ENCODE peak calls at places on chromosome 11, in seven cellular contexts. N is brain microvascular endothelial cell, O is BJ, X is cardiac fibroblast, D is upper lobe of right lung, E is cardiac muscle cell, S is BE2C. T is an unnamed sample.

GRCh38 chr11:36149538-36150242 is 139.5 kb downstream of the COMMD9 start:
- DNase-seq in N (peak; percentile 99), O (peak; percentile 88), X (peak; percentile 97), D (no peak), E (peak; percentile 97), S (peak; percentile 37), T (no peak)

GRCh38 chr11:65879622-65880021 is at the start of gene CTSW:
- DNase-seq in N (no peak), O (no peak), X (no peak), D (no peak), E (no peak), S (no peak), T (no peak)

GRCh38 chr11:45936655-45937054 is 14.2 kb downstream of the LARGE2 start:
- DNase-seq in N (no peak), O (no peak), X (no peak), D (no peak), E (no peak), S (no peak), T (no peak)

GRCh38 chr11:92781151-92781550 is 188.3 kb upstream of the MTNR1B start:
- DNase-seq in N (no peak), O (no peak), X (no peak), D (no peak), E (no peak), S (no peak), T (no peak)

GRCh38 chr11:61855939-61856730 is 28.0 kb downstream of the FADS2 start:
- DNase-seq in N (no peak), O (no peak), X (no peak), D (no peak), E (no peak), S (peak; percentile 60), T (no peak)

GRCh38 chr11:75562048-75562835 is at the start of gene SERPINH1:
- DNase-seq in N (peak; percentile 84), O (no peak), X (peak; percentile 96), D (peak; percentile 93), E (peak; percentile 94), S (peak; percentile 85), T (peak; percentile 55)

GRCh38 chr11:108926522-108927380 is 261.9 kb downstream of the DDX10 start:
- DNase-seq in N (no peak), O (no peak), X (no peak), D (no peak), E (no peak), S (no peak), T (no peak)

GRCh38 chr11:42552786-42553185 is 759.0 kb upstream of the API5 start:
- DNase-seq in N (no peak), O (no peak), X (peak; percentile 14), D (no peak), E (peak; percentile 51), S (no peak), T (no peak)

GRCh38 chr11:24196733-24197132 is 300.1 kb upstream of the LUZP2 start:
- DNase-seq in N (no peak), O (no peak), X (no peak), D (no peak), E (no peak), S (no peak), T (no peak)

DNA sequence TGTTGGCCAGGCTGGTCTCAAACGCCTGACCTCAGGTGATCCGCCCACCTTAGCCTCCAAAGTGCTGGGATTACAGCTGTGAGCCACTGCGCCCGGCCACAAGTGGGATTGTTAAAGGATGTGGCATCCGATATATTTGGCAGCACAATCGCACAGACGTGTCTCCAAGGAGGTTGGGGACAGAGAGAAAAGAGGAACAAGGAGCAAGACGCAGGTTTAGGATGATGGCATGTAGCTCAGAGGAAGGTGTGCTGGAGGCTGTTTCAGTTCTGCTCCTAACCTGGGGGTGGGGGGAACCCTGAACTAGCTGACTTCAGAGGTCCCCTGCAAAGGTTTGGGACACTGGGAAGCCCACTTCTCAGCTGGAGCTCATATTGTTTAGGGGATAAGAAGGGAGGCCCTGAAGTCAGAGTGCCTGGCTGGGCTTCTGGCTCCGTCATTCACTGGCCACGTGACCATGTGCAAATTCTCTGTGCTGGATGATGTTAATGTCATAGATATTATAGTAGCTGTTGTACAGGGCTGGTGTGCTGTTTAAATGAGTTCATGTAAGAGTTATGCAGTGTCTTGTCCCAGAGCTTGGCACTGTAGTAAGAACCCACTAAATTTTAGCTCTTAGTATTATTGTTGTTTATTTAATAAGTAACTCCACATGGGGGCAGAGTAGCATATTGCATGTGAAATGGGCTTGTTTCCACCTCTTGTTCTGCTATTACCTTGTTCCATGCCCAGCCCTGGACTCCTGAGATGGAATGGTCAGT is 129.7 kb downstream of the ST3GAL4 start:
- DNase-seq in N (peak; percentile 2), O (no peak), X (peak; percentile 39), D (peak; percentile 13), E (peak; percentile 28), S (no peak), T (no peak)
- TF ChIP-seq CTCF in N (no peak), O (peak; percentile 19), X (no peak), D (no peak), E (peak; percentile 22), S (peak; percentile 51), T (no peak)

DNA sequence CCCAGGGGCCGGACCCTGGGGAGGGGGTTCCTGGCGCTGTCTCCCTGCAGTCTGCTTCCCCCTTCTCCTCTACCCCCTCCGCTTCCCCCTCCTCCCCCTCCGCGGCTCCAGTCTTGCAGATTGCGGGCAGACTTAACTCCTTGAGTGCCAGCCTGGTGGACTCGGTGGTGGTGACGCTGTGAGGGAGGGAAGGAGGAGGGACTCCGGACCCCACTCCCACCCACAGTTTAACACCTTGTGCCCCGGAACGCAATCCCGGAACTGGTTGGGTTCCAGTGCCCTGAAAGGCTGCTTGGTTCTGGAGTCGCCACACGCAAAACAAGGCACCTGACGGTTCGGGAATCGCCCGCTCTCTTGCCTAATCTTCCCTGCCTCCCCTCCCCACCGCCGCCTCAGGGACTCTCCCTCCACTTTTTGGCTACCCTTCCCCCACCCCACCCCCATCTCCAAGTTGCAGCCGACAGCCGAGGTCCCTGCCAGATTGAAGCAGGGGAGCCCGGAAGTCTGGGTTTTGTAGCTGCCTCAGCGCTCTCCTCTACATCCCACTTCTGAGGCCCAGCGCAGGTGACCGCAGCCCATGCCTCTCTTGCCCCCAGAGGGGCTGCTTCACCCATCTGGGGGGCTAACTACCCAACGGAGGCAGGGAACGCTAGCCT is 3.9 kb upstream of the BCL9L start:
- DNase-seq in N (peak; percentile 75), O (no peak), X (peak; percentile 89), D (peak; percentile 92), E (peak; percentile 94), S (peak; percentile 89), T (peak; percentile 73)
- TF ChIP-seq CTCF in N (no peak), O (no peak), X (no peak), D (no peak), E (no peak), S (no peak), T (no peak)

GRCh38 chr11:100841711-100842407 is 154.8 kb downstream of the ARHGAP42 start:
- DNase-seq in N (no peak), O (no peak), X (no peak), D (no peak), E (no peak), S (no peak), T (no peak)
- TF ChIP-seq CTCF in N (no peak), O (no peak), X (no peak), D (no peak), E (no peak), S (no peak), T (no peak)

DNA sequence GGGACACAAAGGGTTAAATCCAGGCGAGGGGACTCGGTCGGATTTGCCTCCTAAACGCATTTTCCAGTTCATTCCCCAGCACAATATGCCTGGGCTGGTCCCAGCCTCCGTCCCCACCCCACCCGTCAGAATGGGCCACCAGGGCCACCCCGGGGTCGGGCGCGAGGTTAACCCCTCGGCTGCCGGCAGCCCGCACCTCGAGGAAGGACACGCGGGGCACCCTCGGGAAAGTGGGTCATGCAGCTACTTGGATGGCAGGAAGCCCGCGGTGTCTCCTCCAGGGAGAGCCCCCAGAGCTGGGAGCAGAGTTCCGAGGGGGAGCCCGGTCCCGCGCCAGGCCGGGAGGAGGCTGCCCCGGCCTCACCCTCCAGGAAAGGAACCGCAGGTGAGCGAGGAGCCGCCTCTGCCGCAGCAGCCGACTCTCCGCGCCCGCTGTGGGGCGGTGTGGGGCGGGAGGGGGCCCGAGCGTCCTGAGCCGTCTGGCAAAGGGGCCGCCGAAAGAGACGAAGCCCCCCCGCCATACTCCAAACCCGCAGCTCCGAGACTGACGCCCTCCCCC is 1.4 kb downstream of the NECTIN1 start:
- DNase-seq in N (no peak), O (no peak), X (peak; percentile 10), D (peak; percentile 72), E (no peak), S (no peak), T (peak; percentile 30)
- TF ChIP-seq CTCF in N (peak; percentile 34), O (peak; percentile 44), X (peak; percentile 9), D (peak; percentile 27), E (peak; percentile 18), S (peak; percentile 33), T (peak; percentile 32)

GRCh38 chr11:44823006-44823405 is 96.2 kb downstream of the TSPAN18 start:
- DNase-seq in N (no peak), O (no peak), X (no peak), D (peak; percentile 33), E (no peak), S (peak; percentile 24), T (no peak)
- TF ChIP-seq CTCF in N (peak; percentile 55), O (peak; percentile 46), X (peak; percentile 47), D (peak; percentile 20), E (peak; percentile 33), S (peak; percentile 48), T (peak; percentile 25)

DNA sequence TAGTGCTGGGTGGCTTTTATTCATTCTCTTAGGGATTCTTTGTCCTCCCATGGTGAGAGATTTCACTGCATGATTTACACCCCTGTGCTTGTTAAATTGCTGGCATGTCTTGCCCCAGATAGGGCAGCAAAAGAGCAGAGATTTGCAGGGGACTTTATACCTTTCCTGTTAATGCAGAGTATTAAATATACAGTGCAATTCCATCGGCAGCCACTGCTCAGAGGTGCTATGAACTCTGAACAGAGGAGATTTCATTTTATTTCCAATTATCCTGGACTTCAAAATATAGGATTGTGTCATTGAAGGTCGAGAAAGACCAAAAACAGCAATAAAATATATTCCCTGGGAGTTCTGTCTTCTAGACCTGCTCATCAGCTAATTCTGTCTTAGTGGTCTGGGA is 263.4 kb upstream of the NCAM1 start:
- DNase-seq in N (no peak), O (no peak), X (no peak), D (no peak), E (no peak), S (no peak), T (no peak)
- TF ChIP-seq CTCF in N (peak; percentile 14), O (peak; percentile 4), X (no peak), D (no peak), E (no peak), S (peak; percentile 35), T (no peak)

GRCh38 chr11:81422402-81422801 is 1311.3 kb downstream of the FAM181B start:
- DNase-seq in N (no peak), O (no peak), X (no peak), D (no peak), E (no peak), S (no peak), T (no peak)

GRCh38 chr11:81420668-81421550 is 1312.8 kb downstream of the FAM181B start:
- DNase-seq in N (no peak), O (no peak), X (no peak), D (no peak), E (no peak), S (no peak), T (no peak)
- TF ChIP-seq CTCF in N (no peak), O (no peak), X (no peak), D (no peak), E (no peak), S (no peak), T (peak; percentile 31)

DNA sequence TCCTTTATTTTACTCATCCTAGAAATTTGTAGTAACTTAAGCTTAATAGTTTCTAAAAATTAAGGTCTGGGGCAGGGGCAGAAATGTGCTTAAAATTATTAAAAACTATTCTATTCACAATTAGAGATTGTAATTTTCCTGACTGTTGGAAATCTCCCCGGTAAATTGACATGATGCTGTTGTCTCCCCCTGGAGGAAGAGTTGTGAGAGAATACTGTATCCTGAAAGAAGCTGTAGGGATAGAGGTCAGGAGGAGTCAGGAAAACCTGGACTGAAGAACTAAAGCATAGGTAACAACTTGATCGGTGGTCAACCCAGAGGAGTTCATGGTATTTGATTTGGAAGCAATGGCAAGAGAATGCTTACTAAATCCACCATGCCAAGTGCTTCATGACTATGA is 16.2 kb upstream of the ESAM start:
- DNase-seq in N (no peak), O (no peak), X (no peak), D (no peak), E (no peak), S (no peak), T (no peak)
- TF ChIP-seq CTCF in N (peak; percentile 51), O (no peak), X (peak; percentile 27), D (peak; percentile 14), E (peak; percentile 28), S (peak; percentile 55), T (peak; percentile 28)

T was measured in progenitor cell of endocrine pancreas.